ENCODE peak calls at places on chromosomes 7 and 10, in four cellular contexts. J is NAMALWA, E is Ammon's horn, L is coronary artery. H is an unnamed sample.

GRCh38 chr10:71927669-71928592 is 36.3 kb upstream of the CHST3 start:
- DNase-seq in L (no peak), J (no peak), E (no peak), H (no peak)

GRCh38 chr7:12623885-12624498 is 53.5 kb downstream of the SCIN start:
- DNase-seq in J (peak; percentile 54), E (no peak), L (no peak), H (no peak)

GRCh38 chr7:44415047-44415446 is 75.4 kb downstream of the NUDCD3 start:
- DNase-seq in L (no peak), E (no peak), J (no peak), H (no peak)

GRCh38 chr7:128859232-128860157 is 3.2 kb upstream of the ATP6V1F start:
- DNase-seq in J (no peak), L (no peak), E (no peak), H (no peak)

GRCh38 chr10:13120786-13121499 is 21.0 kb downstream of the OPTN start:
- DNase-seq in E (no peak), L (no peak), J (no peak), H (no peak)

GRCh38 chr7:2011266-2012043 is 221.3 kb downstream of the MAD1L1 start:
- DNase-seq in L (peak; percentile 58), E (no peak), J (no peak), H (no peak)

GRCh38 chr10:99849525-99849924 is 67.1 kb downstream of the ABCC2 start:
- DNase-seq in L (no peak), J (no peak), E (no peak), H (no peak)

GRCh38 chr7:2004841-2005351 is 227.8 kb downstream of the MAD1L1 start:
- DNase-seq in J (no peak), L (peak; percentile 60), E (no peak), H (no peak)

GRCh38 chr10:50625663-50626062 is 1.9 kb upstream of the SGMS1 start:
- DNase-seq in J (peak; percentile 45), L (no peak), E (no peak), H (no peak)

GRCh38 chr10:34405611-34406462 is 409.3 kb downstream of the PARD3 start:
- DNase-seq in L (no peak), J (no peak), E (no peak), H (no peak)

GRCh38 chr10:105950410-105950809 is 1214.1 kb downstream of the SORCS1 start:
- DNase-seq in J (peak; percentile 67), L (no peak), E (peak; percentile 85), H (peak; percentile 8)

GRCh38 chr10:104630731-104631130 is 10.4 kb upstream of the SORCS3 start:
- DNase-seq in J (no peak), L (no peak), E (no peak), H (no peak)

H was measured in CMK.